ENCODE peak calls at places on chromosome 13, in five cellular contexts. Q is tibial nerve, M is type B pancreatic cell, G is NCI-H1092, H is iPS-NIHi11. V is an unnamed sample.

GRCh38 chr13:88602786-88603777 is 931.9 kb downstream of the SLITRK5 start:
- DNase-seq in Q (no peak), M (no peak), G (no peak), H (no peak), V (no peak)

GRCh38 chr13:105846923-105847322 is 688.5 kb downstream of the EFNB2 start:
- DNase-seq in Q (no peak), M (no peak), G (no peak), H (no peak), V (no peak)

GRCh38 chr13:39768962-39769361 is 113.5 kb downstream of the COG6 start:
- DNase-seq in Q (no peak), M (no peak), G (no peak), H (no peak), V (no peak)

GRCh38 chr13:112614835-112615234 is 26.9 kb upstream of the TUBGCP3 start:
- DNase-seq in Q (no peak), M (no peak), G (no peak), H (no peak), V (no peak)

GRCh38 chr13:83752141-83752540 is 130.1 kb downstream of the SLITRK1 start:
- DNase-seq in Q (no peak), M (no peak), G (no peak), H (no peak), V (no peak)

GRCh38 chr13:111171629-111172028 is 56.5 kb downstream of the ARHGEF7 start:
- DNase-seq in Q (no peak), M (no peak), G (no peak), H (no peak), V (no peak)

GRCh38 chr13:33931397-33931987 is 113.5 kb downstream of the RFC3 start:
- DNase-seq in Q (no peak), M (no peak), G (peak), H (peak), V (no peak)

GRCh38 chr13:111905609-111905945 is 161.4 kb upstream of the SOX1 start:
- DNase-seq in Q (no peak), M (peak), G (no peak), H (no peak), V (no peak)

GRCh38 chr13:33757713-33758112 is 60.2 kb upstream of the RFC3 start:
- DNase-seq in Q (no peak), M (no peak), G (no peak), H (no peak), V (no peak)

GRCh38 chr13:50787316-50788195 is 55.9 kb downstream of the DLEU7 start:
- DNase-seq in Q (no peak), M (no peak), G (no peak), H (no peak), V (no peak)

GRCh38 chr13:19587635-19588300 is 26.4 kb upstream of the TPTE2 start:
- DNase-seq in Q (no peak), M (no peak), G (no peak), H (no peak), V (no peak)

GRCh38 chr13:43240278-43240677 is 216.9 kb downstream of the DNAJC15 start:
- DNase-seq in Q (no peak), M (no peak), G (no peak), H (no peak), V (no peak)

GRCh38 chr13:52356327-52356726 is 49.6 kb downstream of the THSD1 start:
- DNase-seq in Q (no peak), M (no peak), G (no peak), H (no peak), V (no peak)

GRCh38 chr13:86714495-86714894 is 915.3 kb upstream of the SLITRK6 start:
- DNase-seq in Q (no peak), M (no peak), G (no peak), H (no peak), V (no peak)

GRCh38 chr13:111976474-111977183 is 90.3 kb upstream of the SOX1 start:
- DNase-seq in Q (no peak), M (no peak), G (no peak), H (no peak), V (no peak)

GRCh38 chr13:33721719-33722118 is 96.2 kb upstream of the RFC3 start:
- DNase-seq in Q (no peak), M (no peak), G (no peak), H (no peak), V (no peak)

GRCh38 chr13:39600766-39601165 is 2.2 kb downstream of the LHFPL6 start:
- DNase-seq in Q (peak), M (no peak), G (no peak), H (peak), V (no peak)

GRCh38 chr13:32752997-32753606 is 166.8 kb downstream of the PDS5B start:
- DNase-seq in Q (no peak), M (no peak), G (no peak), H (no peak), V (no peak)

GRCh38 chr13:35347679-35348205 is 128.7 kb downstream of the MAB21L1 start:
- DNase-seq in Q (no peak), M (no peak), G (no peak), H (no peak), V (no peak)

GRCh38 chr13:111943229-111943795 is 123.6 kb upstream of the SOX1 start:
- DNase-seq in Q (no peak), M (no peak), G (no peak), H (no peak), V (no peak)

GRCh38 chr13:53206455-53206854 is 177.8 kb downstream of the OLFM4 start:
- DNase-seq in Q (no peak), M (no peak), G (no peak), H (peak), V (no peak)

GRCh38 chr13:94917814-94918213 is 205.5 kb upstream of the SOX21 start:
- DNase-seq in Q (no peak), M (no peak), G (no peak), H (peak), V (no peak)

GRCh38 chr13:91326156-91326555 is 21.3 kb upstream of the MIR17HG start:
- DNase-seq in Q (no peak), M (no peak), G (no peak), H (no peak), V (no peak)

GRCh38 chr13:99039718-99040280 is 61.9 kb upstream of the DOCK9 start:
- DNase-seq in Q (no peak), M (no peak), G (no peak), H (no peak), V (no peak)

GRCh38 chr13:51746802-51747201 is 57.2 kb downstream of the DHRS12 start:
- DNase-seq in Q (no peak), M (no peak), G (no peak), H (no peak), V (no peak)

GRCh38 chr13:44136693-44137268 is 236.8 kb upstream of the SERP2 start:
- DNase-seq in Q (no peak), M (no peak), G (no peak), H (no peak), V (no peak)

GRCh38 chr13:76016799-76017198 is 380.7 kb downstream of the LMO7 start:
- DNase-seq in Q (no peak), M (no peak), G (no peak), H (peak), V (no peak)

GRCh38 chr13:110245421-110245899 is 61.5 kb downstream of the COL4A1 start:
- DNase-seq in Q (no peak), M (no peak), G (no peak), H (no peak), V (no peak)

GRCh38 chr13:30371649-30372265 is 50.5 kb upstream of the UBE2L5 start:
- DNase-seq in Q (no peak), M (no peak), G (no peak), H (no peak), V (no peak)

V was measured in nucleus accumbens.